ENCODE peak calls at places on chromosomes 3 and 15, in eight cellular contexts. V is heart right ventricle, J is fibroblast of lung, Y is GM23338, B is sigmoid colon, T is GM12865, F is lower leg skin, C is endodermal cell. P is an unnamed sample.

GRCh38 chr15:70473623-70474366 is 289.6 kb downstream of the UACA start:
- DNase-seq in Y (no peak), J (peak), T (no peak), F (no peak), B (no peak), V (no peak), C (no peak), P (no peak)

GRCh38 chr3:126750760-126751129 is 46.7 kb downstream of the CHCHD6 start:
- DNase-seq in J (no peak), C (peak), T (no peak), F (no peak), V (no peak), Y (peak), B (no peak), P (no peak)

GRCh38 chr15:39235084-39235795 is 345.6 kb upstream of the THBS1 start:
- DNase-seq in B (no peak), F (no peak), Y (no peak), V (no peak), C (no peak), T (peak), J (peak), P (no peak)

GRCh38 chr3:43497905-43498365 is 123.9 kb downstream of the ANO10 start:
- DNase-seq in V (peak), F (no peak), T (no peak), B (no peak), J (peak), C (no peak), Y (no peak), P (no peak)

GRCh38 chr3:182451871-182452270 is 341.4 kb upstream of the ATP11B start:
- DNase-seq in C (no peak), B (no peak), J (no peak), T (no peak), Y (peak), F (no peak), V (no peak), P (no peak)

GRCh38 chr15:48440084-48440483 is 108.9 kb downstream of the DUT start:
- DNase-seq in V (no peak), F (peak), J (peak), B (peak), Y (peak), C (peak), T (no peak), P (peak)

GRCh38 chr3:126258670-126259069 is 78.3 kb upstream of the ALDH1L1 start:
- DNase-seq in J (no peak), F (no peak), Y (no peak), B (no peak), V (no peak), C (no peak), T (peak), P (no peak)

GRCh38 chr15:23073890-23074631 is 34.7 kb upstream of the TUBGCP5 start:
- DNase-seq in C (no peak), F (no peak), T (no peak), Y (no peak), B (no peak), V (no peak), J (no peak), P (no peak)

GRCh38 chr3:129777806-129778205 is 115.7 kb downstream of the TMCC1 start:
- DNase-seq in F (no peak), B (no peak), T (no peak), Y (no peak), V (no peak), C (no peak), J (peak), P (no peak)

GRCh38 chr15:78103406-78104118 is 11.2 kb downstream of the SH2D7 start:
- DNase-seq in J (no peak), B (peak), F (no peak), C (no peak), T (peak), Y (no peak), V (no peak), P (no peak)

GRCh38 chr15:89075121-89075640 is 13.1 kb upstream of the ABHD2 start:
- DNase-seq in B (no peak), Y (no peak), C (no peak), T (no peak), F (no peak), J (peak), V (no peak), P (no peak)

GRCh38 chr3:143775401-143775970 is 72.8 kb downstream of the SLC9A9 start:
- DNase-seq in T (peak), B (no peak), F (no peak), Y (peak), V (no peak), C (no peak), J (peak), P (no peak)

GRCh38 chr3:161600185-161600584 is 103.6 kb downstream of the OTOL1 start:
- DNase-seq in F (no peak), Y (no peak), C (no peak), B (no peak), V (no peak), J (no peak), T (no peak), P (no peak)

GRCh38 chr3:193586526-193586925 is 6.5 kb upstream of the OPA1 start:
- DNase-seq in V (no peak), B (no peak), T (no peak), Y (no peak), C (no peak), F (no peak), J (no peak), P (no peak)

GRCh38 chr15:36075333-36075732 is 504.1 kb upstream of the CDIN1 start:
- DNase-seq in V (no peak), F (no peak), B (no peak), C (no peak), J (no peak), Y (no peak), T (no peak), P (no peak)

GRCh38 chr3:186772886-186773417 is 10.4 kb upstream of the EIF4A2 start:
- DNase-seq in B (peak), T (peak), Y (peak), F (peak), C (peak), V (peak), J (peak), P (no peak)

GRCh38 chr15:90959894-90960293 is 5.2 kb downstream of the RCCD1 start:
- DNase-seq in B (peak), C (no peak), F (no peak), T (no peak), Y (no peak), J (peak), V (peak), P (no peak)

GRCh38 chr3:9583792-9584191 is 30.2 kb upstream of the LHFPL4 start:
- DNase-seq in T (no peak), V (no peak), C (no peak), B (no peak), J (no peak), F (no peak), Y (no peak), P (no peak)

GRCh38 chr3:153369561-153370374 is 207.7 kb downstream of the RAP2B start:
- DNase-seq in B (no peak), C (no peak), T (no peak), V (no peak), Y (no peak), J (no peak), F (no peak), P (no peak)

DNA sequence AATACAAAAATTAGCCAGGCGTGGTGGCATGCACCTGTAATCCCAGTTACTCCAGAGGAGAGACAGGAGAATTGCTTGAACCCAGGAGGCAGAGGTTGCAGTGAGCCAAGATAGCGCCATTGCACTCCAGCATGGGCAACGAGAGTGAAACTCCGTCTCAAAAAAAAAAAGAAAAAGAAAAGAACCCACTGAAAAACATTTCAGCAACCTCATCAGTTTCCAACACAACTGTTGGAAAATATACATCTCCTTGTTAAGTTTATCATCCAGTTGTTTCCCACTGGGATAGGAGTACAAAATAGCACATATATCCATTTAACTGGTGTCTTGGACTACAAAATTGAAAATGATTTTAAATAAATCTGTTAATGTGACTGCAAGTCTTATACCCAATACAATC is 2.2 kb downstream of the RPN1 start:
- DNase-seq in C (no peak), V (no peak), T (no peak), Y (no peak), J (no peak), B (no peak), F (no peak), P (no peak)
- H3K4me3 ChIP-seq in C (peak), V (peak), T (peak), Y (peak), J (peak), B (peak), F (no peak), P (peak)

GRCh38 chr3:106631378-106632083 is 745.7 kb upstream of the CCDC54 start:
- DNase-seq in F (no peak), J (peak), V (no peak), Y (no peak), T (no peak), C (no peak), B (no peak), P (peak)

GRCh38 chr3:106629215-106629832 is 747.9 kb upstream of the CCDC54 start:
- DNase-seq in C (no peak), V (no peak), T (peak), B (no peak), Y (no peak), F (no peak), J (no peak), P (no peak)

GRCh38 chr3:106624154-106624553 is 753.1 kb upstream of the CCDC54 start:
- DNase-seq in J (no peak), Y (no peak), B (no peak), V (no peak), T (no peak), C (no peak), F (no peak), P (no peak)

GRCh38 chr3:106628407-106628806 is 748.8 kb upstream of the CCDC54 start:
- DNase-seq in Y (no peak), T (no peak), F (no peak), B (no peak), J (peak), V (no peak), C (no peak), P (no peak)
- TF ChIP-seq CTCF in Y (no peak), T (no peak), F (no peak), B (no peak), J (peak), V (no peak), C (no peak), P (no peak)

GRCh38 chr3:31937225-31937624 is 43.8 kb downstream of the OSBPL10 start:
- DNase-seq in T (no peak), Y (no peak), F (no peak), C (no peak), V (no peak), J (no peak), B (no peak), P (no peak)

GRCh38 chr3:31942446-31942845 is 38.6 kb downstream of the OSBPL10 start:
- DNase-seq in V (no peak), Y (no peak), T (no peak), B (no peak), F (no peak), C (no peak), J (no peak), P (no peak)

GRCh38 chr3:31943041-31943440 is 38.0 kb downstream of the OSBPL10 start:
- DNase-seq in T (no peak), B (no peak), Y (no peak), V (no peak), F (no peak), C (no peak), J (no peak), P (no peak)

GRCh38 chr3:31945738-31946052 is 35.4 kb downstream of the OSBPL10 start:
- DNase-seq in Y (no peak), T (no peak), J (peak), C (no peak), F (no peak), B (no peak), V (no peak), P (no peak)

GRCh38 chr3:31941230-31941632 is 39.8 kb downstream of the OSBPL10 start:
- DNase-seq in B (no peak), F (no peak), Y (no peak), C (no peak), T (no peak), J (peak), V (peak), P (no peak)
- H3K4me3 ChIP-seq in B (no peak), F (no peak), Y (no peak), C (no peak), T (no peak), J (no peak), V (no peak), P (no peak)

DNA sequence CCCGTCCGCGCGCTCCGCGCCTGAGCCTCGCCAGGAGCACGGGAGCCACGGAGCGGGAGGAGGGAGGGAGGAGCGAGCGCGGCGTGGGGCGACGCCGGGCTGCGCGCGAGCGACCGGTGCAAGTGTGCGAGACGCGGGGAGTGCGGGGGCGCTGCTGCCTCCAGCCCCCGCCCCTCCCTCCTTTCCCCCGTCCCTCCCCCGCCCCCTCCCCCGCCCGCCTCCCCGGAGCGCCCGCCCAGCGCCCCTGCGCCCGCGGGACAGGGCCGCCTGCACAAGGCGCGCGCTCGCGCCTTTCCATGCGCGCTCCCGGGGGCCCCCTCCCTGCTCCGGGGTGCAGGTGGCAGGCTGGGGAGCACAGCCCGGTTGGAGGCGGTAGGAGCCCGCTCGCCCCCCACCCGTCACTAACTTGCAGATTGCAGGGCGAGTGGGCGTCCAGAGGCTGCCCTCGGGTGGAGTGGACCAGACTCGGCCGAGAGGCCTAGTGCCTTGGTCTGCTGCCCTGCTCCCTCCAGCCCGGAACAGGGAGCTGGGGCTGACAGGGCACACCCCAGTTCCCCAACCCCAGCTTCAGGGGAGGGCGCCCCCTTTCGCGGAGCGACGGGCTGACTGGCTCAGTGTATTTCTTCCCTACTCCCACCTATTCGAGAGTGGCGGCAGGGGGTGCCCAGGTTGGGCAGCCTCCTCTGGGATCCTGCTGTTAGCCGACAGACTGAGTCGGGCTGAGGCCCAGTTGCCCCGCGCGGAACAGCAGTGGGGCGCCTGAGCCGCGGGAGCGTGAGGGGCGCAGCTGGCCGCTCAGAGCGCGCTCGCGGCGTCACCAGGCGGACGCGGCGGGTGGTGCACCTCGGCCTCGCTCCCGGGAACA is at the start of gene WNT7A:
- DNase-seq in Y (peak), T (no peak), F (no peak), B (peak), V (no peak), C (peak), J (no peak), P (no peak)
- TF ChIP-seq CTCF in Y (peak), T (peak), F (no peak), B (no peak), V (no peak), C (peak), J (peak), P (peak)

GRCh38 chr3:172044833-172045585 is 5.6 kb downstream of the FNDC3B start:
- DNase-seq in Y (no peak), F (no peak), V (no peak), C (no peak), T (no peak), J (no peak), B (no peak), P (no peak)
- H3K4me3 ChIP-seq in Y (no peak), F (no peak), V (no peak), C (peak), T (no peak), J (no peak), B (no peak), P (no peak)

GRCh38 chr3:73094127-73094526 is 32.7 kb downstream of the EBLN2 start:
- DNase-seq in Y (peak), C (peak), V (no peak), T (no peak), F (no peak), J (peak), B (no peak), P (no peak)
- TF ChIP-seq CTCF in Y (peak), C (peak), V (no peak), T (no peak), F (no peak), J (no peak), B (no peak), P (peak)